ENCODE peak calls at places on chromosomes 7 and 10, in nine cellular contexts. One of them, this sample, is unnamed.

GRCh38 chr7:131400833-131401593 is 73.3 kb downstream of the MKLN1 start:
- DNase-seq in NCI-H2081: no peak
- DNase-seq in dorsolateral prefrontal cortex: no peak
- DNase-seq in CD8-positive, alpha-beta T cell: no peak
- DNase-seq in stimulated activated CD4-positive, alpha-beta T cell treated with anti-CD3 and anti-CD28 coated beads, Interleukin-2, amount 100 ng/mL, for 24 hours: no peak
- DNase-seq in D341Med: no peak
- DNase-seq in LNCaP clone FGC: peak; percentile 90
- DNase-seq in activated CD4-positive, alpha-beta memory T cell treated with anti-CD3 and anti-CD28 coated beads, Interleukin-2, amount 10 ng/mL, durations not matched to agents 7 days and 5 days: no peak
- DNase-seq in hippocampal formation: no peak
- DNase-seq in this sample: no peak

GRCh38 chr7:44685723-44686122 is 62.9 kb upstream of the ZMIZ2 start:
- DNase-seq in NCI-H2081: no peak
- DNase-seq in dorsolateral prefrontal cortex: no peak
- DNase-seq in CD8-positive, alpha-beta T cell: no peak
- DNase-seq in stimulated activated CD4-positive, alpha-beta T cell treated with anti-CD3 and anti-CD28 coated beads, Interleukin-2, amount 100 ng/mL, for 24 hours: no peak
- DNase-seq in D341Med: no peak
- DNase-seq in LNCaP clone FGC: no peak
- DNase-seq in activated CD4-positive, alpha-beta memory T cell treated with anti-CD3 and anti-CD28 coated beads, Interleukin-2, amount 10 ng/mL, durations not matched to agents 7 days and 5 days: no peak
- DNase-seq in hippocampal formation: no peak
- DNase-seq in this sample: no peak

GRCh38 chr7:1290262-1291039 is 57.8 kb downstream of the UNCX start:
- DNase-seq in NCI-H2081: peak; percentile 21
- DNase-seq in dorsolateral prefrontal cortex: peak; percentile 57
- DNase-seq in CD8-positive, alpha-beta T cell: peak; percentile 33
- DNase-seq in stimulated activated CD4-positive, alpha-beta T cell treated with anti-CD3 and anti-CD28 coated beads, Interleukin-2, amount 100 ng/mL, for 24 hours: peak; percentile 21
- DNase-seq in D341Med: no peak
- DNase-seq in LNCaP clone FGC: no peak
- DNase-seq in activated CD4-positive, alpha-beta memory T cell treated with anti-CD3 and anti-CD28 coated beads, Interleukin-2, amount 10 ng/mL, durations not matched to agents 7 days and 5 days: no peak
- DNase-seq in hippocampal formation: peak; percentile 41
- DNase-seq in this sample: peak; percentile 44

GRCh38 chr10:119575506-119575905 is 21.3 kb downstream of the TIAL1 start:
- DNase-seq in NCI-H2081: no peak
- DNase-seq in dorsolateral prefrontal cortex: no peak
- DNase-seq in CD8-positive, alpha-beta T cell: peak; percentile 27
- DNase-seq in stimulated activated CD4-positive, alpha-beta T cell treated with anti-CD3 and anti-CD28 coated beads, Interleukin-2, amount 100 ng/mL, for 24 hours: no peak
- DNase-seq in D341Med: no peak
- DNase-seq in LNCaP clone FGC: peak; percentile 31
- DNase-seq in activated CD4-positive, alpha-beta memory T cell treated with anti-CD3 and anti-CD28 coated beads, Interleukin-2, amount 10 ng/mL, durations not matched to agents 7 days and 5 days: peak; percentile 33
- DNase-seq in hippocampal formation: no peak
- DNase-seq in this sample: peak; percentile 48

GRCh38 chr7:18210788-18211187 is 183.1 kb upstream of the PRPS1L1 start:
- DNase-seq in NCI-H2081: no peak
- DNase-seq in dorsolateral prefrontal cortex: no peak
- DNase-seq in CD8-positive, alpha-beta T cell: no peak
- DNase-seq in stimulated activated CD4-positive, alpha-beta T cell treated with anti-CD3 and anti-CD28 coated beads, Interleukin-2, amount 100 ng/mL, for 24 hours: no peak
- DNase-seq in D341Med: no peak
- DNase-seq in LNCaP clone FGC: no peak
- DNase-seq in activated CD4-positive, alpha-beta memory T cell treated with anti-CD3 and anti-CD28 coated beads, Interleukin-2, amount 10 ng/mL, durations not matched to agents 7 days and 5 days: no peak
- DNase-seq in hippocampal formation: no peak
- DNase-seq in this sample: no peak

GRCh38 chr7:33886100-33886623 is 19.2 kb upstream of the BMPER start:
- DNase-seq in NCI-H2081: no peak
- DNase-seq in dorsolateral prefrontal cortex: no peak
- DNase-seq in CD8-positive, alpha-beta T cell: no peak
- DNase-seq in stimulated activated CD4-positive, alpha-beta T cell treated with anti-CD3 and anti-CD28 coated beads, Interleukin-2, amount 100 ng/mL, for 24 hours: no peak
- DNase-seq in D341Med: peak; percentile 69
- DNase-seq in LNCaP clone FGC: no peak
- DNase-seq in activated CD4-positive, alpha-beta memory T cell treated with anti-CD3 and anti-CD28 coated beads, Interleukin-2, amount 10 ng/mL, durations not matched to agents 7 days and 5 days: no peak
- DNase-seq in hippocampal formation: no peak
- DNase-seq in this sample: no peak

GRCh38 chr10:86083206-86083605 is 283.4 kb downstream of the GRID1 start:
- DNase-seq in NCI-H2081: no peak
- DNase-seq in dorsolateral prefrontal cortex: no peak
- DNase-seq in CD8-positive, alpha-beta T cell: no peak
- DNase-seq in stimulated activated CD4-positive, alpha-beta T cell treated with anti-CD3 and anti-CD28 coated beads, Interleukin-2, amount 100 ng/mL, for 24 hours: no peak
- DNase-seq in D341Med: no peak
- DNase-seq in LNCaP clone FGC: no peak
- DNase-seq in activated CD4-positive, alpha-beta memory T cell treated with anti-CD3 and anti-CD28 coated beads, Interleukin-2, amount 10 ng/mL, durations not matched to agents 7 days and 5 days: peak; percentile 9
- DNase-seq in hippocampal formation: no peak
- DNase-seq in this sample: no peak

GRCh38 chr7:134714791-134715190 is 64.6 kb upstream of the CALD1 start:
- DNase-seq in NCI-H2081: no peak
- DNase-seq in dorsolateral prefrontal cortex: no peak
- DNase-seq in CD8-positive, alpha-beta T cell: no peak
- DNase-seq in stimulated activated CD4-positive, alpha-beta T cell treated with anti-CD3 and anti-CD28 coated beads, Interleukin-2, amount 100 ng/mL, for 24 hours: no peak
- DNase-seq in D341Med: no peak
- DNase-seq in LNCaP clone FGC: no peak
- DNase-seq in activated CD4-positive, alpha-beta memory T cell treated with anti-CD3 and anti-CD28 coated beads, Interleukin-2, amount 10 ng/mL, durations not matched to agents 7 days and 5 days: no peak
- DNase-seq in hippocampal formation: no peak
- DNase-seq in this sample: no peak

GRCh38 chr10:124259139-124259825 is 159.4 kb downstream of the OAT start:
- DNase-seq in NCI-H2081: no peak
- DNase-seq in dorsolateral prefrontal cortex: no peak
- DNase-seq in CD8-positive, alpha-beta T cell: no peak
- DNase-seq in stimulated activated CD4-positive, alpha-beta T cell treated with anti-CD3 and anti-CD28 coated beads, Interleukin-2, amount 100 ng/mL, for 24 hours: no peak
- DNase-seq in D341Med: no peak
- DNase-seq in LNCaP clone FGC: peak; percentile 8
- DNase-seq in activated CD4-positive, alpha-beta memory T cell treated with anti-CD3 and anti-CD28 coated beads, Interleukin-2, amount 10 ng/mL, durations not matched to agents 7 days and 5 days: no peak
- DNase-seq in hippocampal formation: no peak
- DNase-seq in this sample: peak; percentile 26

GRCh38 chr7:85840532-85840931 is 653.7 kb upstream of the SEMA3D start:
- DNase-seq in NCI-H2081: peak; percentile 33
- DNase-seq in dorsolateral prefrontal cortex: no peak
- DNase-seq in CD8-positive, alpha-beta T cell: no peak
- DNase-seq in stimulated activated CD4-positive, alpha-beta T cell treated with anti-CD3 and anti-CD28 coated beads, Interleukin-2, amount 100 ng/mL, for 24 hours: no peak
- DNase-seq in D341Med: no peak
- DNase-seq in LNCaP clone FGC: no peak
- DNase-seq in activated CD4-positive, alpha-beta memory T cell treated with anti-CD3 and anti-CD28 coated beads, Interleukin-2, amount 10 ng/mL, durations not matched to agents 7 days and 5 days: no peak
- DNase-seq in hippocampal formation: no peak
- DNase-seq in this sample: no peak

GRCh38 chr7:54719974-54720373 is 39.0 kb downstream of the SEC61G start:
- DNase-seq in NCI-H2081: no peak
- DNase-seq in dorsolateral prefrontal cortex: no peak
- DNase-seq in CD8-positive, alpha-beta T cell: no peak
- DNase-seq in stimulated activated CD4-positive, alpha-beta T cell treated with anti-CD3 and anti-CD28 coated beads, Interleukin-2, amount 100 ng/mL, for 24 hours: no peak
- DNase-seq in D341Med: no peak
- DNase-seq in LNCaP clone FGC: no peak
- DNase-seq in activated CD4-positive, alpha-beta memory T cell treated with anti-CD3 and anti-CD28 coated beads, Interleukin-2, amount 10 ng/mL, durations not matched to agents 7 days and 5 days: no peak
- DNase-seq in hippocampal formation: no peak
- DNase-seq in this sample: no peak

GRCh38 chr10:78706256-78706655 is 362.5 kb upstream of the ZMIZ1 start:
- DNase-seq in NCI-H2081: no peak
- DNase-seq in dorsolateral prefrontal cortex: no peak
- DNase-seq in CD8-positive, alpha-beta T cell: no peak
- DNase-seq in stimulated activated CD4-positive, alpha-beta T cell treated with anti-CD3 and anti-CD28 coated beads, Interleukin-2, amount 100 ng/mL, for 24 hours: no peak
- DNase-seq in D341Med: no peak
- DNase-seq in LNCaP clone FGC: no peak
- DNase-seq in activated CD4-positive, alpha-beta memory T cell treated with anti-CD3 and anti-CD28 coated beads, Interleukin-2, amount 10 ng/mL, durations not matched to agents 7 days and 5 days: no peak
- DNase-seq in hippocampal formation: no peak
- DNase-seq in this sample: no peak

GRCh38 chr7:114082934-114083647 is 164.3 kb upstream of the PPP1R3A start:
- DNase-seq in NCI-H2081: peak; percentile 9
- DNase-seq in dorsolateral prefrontal cortex: peak; percentile 19
- DNase-seq in CD8-positive, alpha-beta T cell: no peak
- DNase-seq in stimulated activated CD4-positive, alpha-beta T cell treated with anti-CD3 and anti-CD28 coated beads, Interleukin-2, amount 100 ng/mL, for 24 hours: no peak
- DNase-seq in D341Med: peak; percentile 23
- DNase-seq in LNCaP clone FGC: no peak
- DNase-seq in activated CD4-positive, alpha-beta memory T cell treated with anti-CD3 and anti-CD28 coated beads, Interleukin-2, amount 10 ng/mL, durations not matched to agents 7 days and 5 days: no peak
- DNase-seq in hippocampal formation: no peak
- DNase-seq in this sample: no peak

GRCh38 chr10:94916423-94916822 is 22.0 kb upstream of the CYP2C9 start:
- DNase-seq in NCI-H2081: no peak
- DNase-seq in dorsolateral prefrontal cortex: no peak
- DNase-seq in CD8-positive, alpha-beta T cell: no peak
- DNase-seq in stimulated activated CD4-positive, alpha-beta T cell treated with anti-CD3 and anti-CD28 coated beads, Interleukin-2, amount 100 ng/mL, for 24 hours: no peak
- DNase-seq in D341Med: no peak
- DNase-seq in LNCaP clone FGC: no peak
- DNase-seq in activated CD4-positive, alpha-beta memory T cell treated with anti-CD3 and anti-CD28 coated beads, Interleukin-2, amount 10 ng/mL, durations not matched to agents 7 days and 5 days: no peak
- DNase-seq in hippocampal formation: no peak
- DNase-seq in this sample: no peak

GRCh38 chr10:21517983-21518628 is 7.4 kb downstream of the SKIDA1 start:
- DNase-seq in NCI-H2081: peak; percentile 67
- DNase-seq in dorsolateral prefrontal cortex: no peak
- DNase-seq in CD8-positive, alpha-beta T cell: no peak
- DNase-seq in stimulated activated CD4-positive, alpha-beta T cell treated with anti-CD3 and anti-CD28 coated beads, Interleukin-2, amount 100 ng/mL, for 24 hours: no peak
- DNase-seq in D341Med: no peak
- DNase-seq in LNCaP clone FGC: no peak
- DNase-seq in activated CD4-positive, alpha-beta memory T cell treated with anti-CD3 and anti-CD28 coated beads, Interleukin-2, amount 10 ng/mL, durations not matched to agents 7 days and 5 days: no peak
- DNase-seq in hippocampal formation: no peak
- DNase-seq in this sample: no peak

GRCh38 chr7:130894146-130895005 is 160.4 kb upstream of the KLF14 start:
- DNase-seq in NCI-H2081: no peak
- DNase-seq in dorsolateral prefrontal cortex: no peak
- DNase-seq in CD8-positive, alpha-beta T cell: no peak
- DNase-seq in stimulated activated CD4-positive, alpha-beta T cell treated with anti-CD3 and anti-CD28 coated beads, Interleukin-2, amount 100 ng/mL, for 24 hours: no peak
- DNase-seq in D341Med: no peak
- DNase-seq in LNCaP clone FGC: no peak
- DNase-seq in activated CD4-positive, alpha-beta memory T cell treated with anti-CD3 and anti-CD28 coated beads, Interleukin-2, amount 10 ng/mL, durations not matched to agents 7 days and 5 days: no peak
- DNase-seq in hippocampal formation: no peak
- DNase-seq in this sample: no peak

GRCh38 chr10:71770789-71771188 is 2.5 kb downstream of the VSIR start:
- DNase-seq in NCI-H2081: no peak
- DNase-seq in dorsolateral prefrontal cortex: no peak
- DNase-seq in CD8-positive, alpha-beta T cell: no peak
- DNase-seq in stimulated activated CD4-positive, alpha-beta T cell treated with anti-CD3 and anti-CD28 coated beads, Interleukin-2, amount 100 ng/mL, for 24 hours: no peak
- DNase-seq in D341Med: no peak
- DNase-seq in LNCaP clone FGC: no peak
- DNase-seq in activated CD4-positive, alpha-beta memory T cell treated with anti-CD3 and anti-CD28 coated beads, Interleukin-2, amount 10 ng/mL, durations not matched to agents 7 days and 5 days: no peak
- DNase-seq in hippocampal formation: no peak
- DNase-seq in this sample: no peak

GRCh38 chr7:69510114-69510513 is 88.2 kb upstream of the AUTS2 start:
- DNase-seq in NCI-H2081: no peak
- DNase-seq in dorsolateral prefrontal cortex: no peak
- DNase-seq in CD8-positive, alpha-beta T cell: no peak
- DNase-seq in stimulated activated CD4-positive, alpha-beta T cell treated with anti-CD3 and anti-CD28 coated beads, Interleukin-2, amount 100 ng/mL, for 24 hours: no peak
- DNase-seq in D341Med: no peak
- DNase-seq in LNCaP clone FGC: no peak
- DNase-seq in activated CD4-positive, alpha-beta memory T cell treated with anti-CD3 and anti-CD28 coated beads, Interleukin-2, amount 10 ng/mL, durations not matched to agents 7 days and 5 days: no peak
- DNase-seq in hippocampal formation: no peak
- DNase-seq in this sample: no peak

GRCh38 chr10:73591935-73592699 is 975 bp upstream of the USP54 start:
- DNase-seq in NCI-H2081: no peak
- DNase-seq in dorsolateral prefrontal cortex: peak; percentile 41
- DNase-seq in CD8-positive, alpha-beta T cell: no peak
- DNase-seq in stimulated activated CD4-positive, alpha-beta T cell treated with anti-CD3 and anti-CD28 coated beads, Interleukin-2, amount 100 ng/mL, for 24 hours: no peak
- DNase-seq in D341Med: peak; percentile 29
- DNase-seq in LNCaP clone FGC: peak; percentile 99
- DNase-seq in activated CD4-positive, alpha-beta memory T cell treated with anti-CD3 and anti-CD28 coated beads, Interleukin-2, amount 10 ng/mL, durations not matched to agents 7 days and 5 days: peak; percentile 19
- DNase-seq in hippocampal formation: peak; percentile 62
- DNase-seq in this sample: peak; percentile 51

GRCh38 chr10:53886325-53887300 is 914.4 kb downstream of the PCDH15 start:
- DNase-seq in NCI-H2081: no peak
- DNase-seq in dorsolateral prefrontal cortex: no peak
- DNase-seq in CD8-positive, alpha-beta T cell: no peak
- DNase-seq in stimulated activated CD4-positive, alpha-beta T cell treated with anti-CD3 and anti-CD28 coated beads, Interleukin-2, amount 100 ng/mL, for 24 hours: no peak
- DNase-seq in D341Med: no peak
- DNase-seq in LNCaP clone FGC: peak; percentile 76
- DNase-seq in activated CD4-positive, alpha-beta memory T cell treated with anti-CD3 and anti-CD28 coated beads, Interleukin-2, amount 10 ng/mL, durations not matched to agents 7 days and 5 days: no peak
- DNase-seq in hippocampal formation: no peak
- DNase-seq in this sample: no peak

GRCh38 chr7:50838675-50839377 is 56.1 kb upstream of the GRB10 start:
- DNase-seq in NCI-H2081: no peak
- DNase-seq in dorsolateral prefrontal cortex: no peak
- DNase-seq in CD8-positive, alpha-beta T cell: no peak
- DNase-seq in stimulated activated CD4-positive, alpha-beta T cell treated with anti-CD3 and anti-CD28 coated beads, Interleukin-2, amount 100 ng/mL, for 24 hours: no peak
- DNase-seq in D341Med: no peak
- DNase-seq in LNCaP clone FGC: no peak
- DNase-seq in activated CD4-positive, alpha-beta memory T cell treated with anti-CD3 and anti-CD28 coated beads, Interleukin-2, amount 10 ng/mL, durations not matched to agents 7 days and 5 days: no peak
- DNase-seq in hippocampal formation: no peak
- DNase-seq in this sample: no peak

GRCh38 chr10:124686707-124687376 is 57.3 kb downstream of the FAM53B start:
- DNase-seq in NCI-H2081: peak; percentile 29
- DNase-seq in dorsolateral prefrontal cortex: peak; percentile 71
- DNase-seq in CD8-positive, alpha-beta T cell: no peak
- DNase-seq in stimulated activated CD4-positive, alpha-beta T cell treated with anti-CD3 and anti-CD28 coated beads, Interleukin-2, amount 100 ng/mL, for 24 hours: no peak
- DNase-seq in D341Med: no peak
- DNase-seq in LNCaP clone FGC: no peak
- DNase-seq in activated CD4-positive, alpha-beta memory T cell treated with anti-CD3 and anti-CD28 coated beads, Interleukin-2, amount 10 ng/mL, durations not matched to agents 7 days and 5 days: no peak
- DNase-seq in hippocampal formation: peak; percentile 79
- DNase-seq in this sample: no peak

GRCh38 chr10:62843591-62843990 is 27.4 kb upstream of the EGR2 start:
- DNase-seq in NCI-H2081: no peak
- DNase-seq in dorsolateral prefrontal cortex: no peak
- DNase-seq in CD8-positive, alpha-beta T cell: no peak
- DNase-seq in stimulated activated CD4-positive, alpha-beta T cell treated with anti-CD3 and anti-CD28 coated beads, Interleukin-2, amount 100 ng/mL, for 24 hours: no peak
- DNase-seq in D341Med: no peak
- DNase-seq in LNCaP clone FGC: no peak
- DNase-seq in activated CD4-positive, alpha-beta memory T cell treated with anti-CD3 and anti-CD28 coated beads, Interleukin-2, amount 10 ng/mL, durations not matched to agents 7 days and 5 days: no peak
- DNase-seq in hippocampal formation: no peak
- DNase-seq in this sample: no peak

GRCh38 chr10:17029581-17030271 is 99.9 kb downstream of the CUBN start:
- DNase-seq in NCI-H2081: no peak
- DNase-seq in dorsolateral prefrontal cortex: peak; percentile 24
- DNase-seq in CD8-positive, alpha-beta T cell: peak; percentile 77
- DNase-seq in stimulated activated CD4-positive, alpha-beta T cell treated with anti-CD3 and anti-CD28 coated beads, Interleukin-2, amount 100 ng/mL, for 24 hours: peak; percentile 86
- DNase-seq in D341Med: no peak
- DNase-seq in LNCaP clone FGC: peak; percentile 11
- DNase-seq in activated CD4-positive, alpha-beta memory T cell treated with anti-CD3 and anti-CD28 coated beads, Interleukin-2, amount 10 ng/mL, durations not matched to agents 7 days and 5 days: peak; percentile 80
- DNase-seq in hippocampal formation: peak; percentile 28
- DNase-seq in this sample: peak; percentile 80

GRCh38 chr7:41574377-41574776 is 128.5 kb downstream of the INHBA start:
- DNase-seq in NCI-H2081: no peak
- DNase-seq in dorsolateral prefrontal cortex: no peak
- DNase-seq in CD8-positive, alpha-beta T cell: no peak
- DNase-seq in stimulated activated CD4-positive, alpha-beta T cell treated with anti-CD3 and anti-CD28 coated beads, Interleukin-2, amount 100 ng/mL, for 24 hours: no peak
- DNase-seq in D341Med: no peak
- DNase-seq in LNCaP clone FGC: no peak
- DNase-seq in activated CD4-positive, alpha-beta memory T cell treated with anti-CD3 and anti-CD28 coated beads, Interleukin-2, amount 10 ng/mL, durations not matched to agents 7 days and 5 days: no peak
- DNase-seq in hippocampal formation: no peak
- DNase-seq in this sample: no peak

GRCh38 chr10:126935263-126935946 is 30.2 kb downstream of the DOCK1 start:
- DNase-seq in NCI-H2081: peak; percentile 0
- DNase-seq in dorsolateral prefrontal cortex: no peak
- DNase-seq in CD8-positive, alpha-beta T cell: no peak
- DNase-seq in stimulated activated CD4-positive, alpha-beta T cell treated with anti-CD3 and anti-CD28 coated beads, Interleukin-2, amount 100 ng/mL, for 24 hours: no peak
- DNase-seq in D341Med: no peak
- DNase-seq in LNCaP clone FGC: no peak
- DNase-seq in activated CD4-positive, alpha-beta memory T cell treated with anti-CD3 and anti-CD28 coated beads, Interleukin-2, amount 10 ng/mL, durations not matched to agents 7 days and 5 days: no peak
- DNase-seq in hippocampal formation: no peak
- DNase-seq in this sample: no peak

GRCh38 chr7:64037095-64037494 is 8.1 kb upstream of the ZNF727 start:
- DNase-seq in NCI-H2081: no peak
- DNase-seq in dorsolateral prefrontal cortex: no peak
- DNase-seq in CD8-positive, alpha-beta T cell: no peak
- DNase-seq in stimulated activated CD4-positive, alpha-beta T cell treated with anti-CD3 and anti-CD28 coated beads, Interleukin-2, amount 100 ng/mL, for 24 hours: no peak
- DNase-seq in D341Med: no peak
- DNase-seq in LNCaP clone FGC: no peak
- DNase-seq in activated CD4-positive, alpha-beta memory T cell treated with anti-CD3 and anti-CD28 coated beads, Interleukin-2, amount 10 ng/mL, durations not matched to agents 7 days and 5 days: no peak
- DNase-seq in hippocampal formation: no peak
- DNase-seq in this sample: no peak

GRCh38 chr7:87495366-87495765 is 19.9 kb upstream of the ABCB4 start:
- DNase-seq in NCI-H2081: no peak
- DNase-seq in dorsolateral prefrontal cortex: no peak
- DNase-seq in CD8-positive, alpha-beta T cell: no peak
- DNase-seq in stimulated activated CD4-positive, alpha-beta T cell treated with anti-CD3 and anti-CD28 coated beads, Interleukin-2, amount 100 ng/mL, for 24 hours: no peak
- DNase-seq in D341Med: no peak
- DNase-seq in LNCaP clone FGC: no peak
- DNase-seq in activated CD4-positive, alpha-beta memory T cell treated with anti-CD3 and anti-CD28 coated beads, Interleukin-2, amount 10 ng/mL, durations not matched to agents 7 days and 5 days: no peak
- DNase-seq in hippocampal formation: no peak
- DNase-seq in this sample: no peak

GRCh38 chr10:95759233-95759826 is 3.4 kb downstream of the ENTPD1 start:
- DNase-seq in NCI-H2081: no peak
- DNase-seq in dorsolateral prefrontal cortex: no peak
- DNase-seq in CD8-positive, alpha-beta T cell: no peak
- DNase-seq in stimulated activated CD4-positive, alpha-beta T cell treated with anti-CD3 and anti-CD28 coated beads, Interleukin-2, amount 100 ng/mL, for 24 hours: no peak
- DNase-seq in D341Med: no peak
- DNase-seq in LNCaP clone FGC: no peak
- DNase-seq in activated CD4-positive, alpha-beta memory T cell treated with anti-CD3 and anti-CD28 coated beads, Interleukin-2, amount 10 ng/mL, durations not matched to agents 7 days and 5 days: no peak
- DNase-seq in hippocampal formation: no peak
- DNase-seq in this sample: no peak

GRCh38 chr10:74058658-74059057 is 60.7 kb downstream of the VCL start:
- DNase-seq in NCI-H2081: no peak
- DNase-seq in dorsolateral prefrontal cortex: no peak
- DNase-seq in CD8-positive, alpha-beta T cell: peak; percentile 32
- DNase-seq in stimulated activated CD4-positive, alpha-beta T cell treated with anti-CD3 and anti-CD28 coated beads, Interleukin-2, amount 100 ng/mL, for 24 hours: no peak
- DNase-seq in D341Med: no peak
- DNase-seq in LNCaP clone FGC: no peak
- DNase-seq in activated CD4-positive, alpha-beta memory T cell treated with anti-CD3 and anti-CD28 coated beads, Interleukin-2, amount 10 ng/mL, durations not matched to agents 7 days and 5 days: peak; percentile 34
- DNase-seq in hippocampal formation: no peak
- DNase-seq in this sample: peak; percentile 52

GRCh38 chr10:124648738-124649137 is 95.4 kb downstream of the FAM53B start:
- DNase-seq in NCI-H2081: peak; percentile 24
- DNase-seq in dorsolateral prefrontal cortex: peak; percentile 59
- DNase-seq in CD8-positive, alpha-beta T cell: peak; percentile 73
- DNase-seq in stimulated activated CD4-positive, alpha-beta T cell treated with anti-CD3 and anti-CD28 coated beads, Interleukin-2, amount 100 ng/mL, for 24 hours: peak; percentile 54
- DNase-seq in D341Med: no peak
- DNase-seq in LNCaP clone FGC: peak; percentile 14
- DNase-seq in activated CD4-positive, alpha-beta memory T cell treated with anti-CD3 and anti-CD28 coated beads, Interleukin-2, amount 10 ng/mL, durations not matched to agents 7 days and 5 days: peak; percentile 75
- DNase-seq in hippocampal formation: peak; percentile 68
- DNase-seq in this sample: peak; percentile 81